ENCODE peak calls at places on chromosomes 3 and 15, in six cellular contexts. O, E, A, S, Z and F are unnamed samples.

GRCh38 chr3:61562810-61563613 is 1.6 kb downstream of the PTPRG start:
- DNase-seq in E (no peak), Z (no peak), A (no peak), O (no peak), S (no peak), F (no peak)

GRCh38 chr15:61639491-61639890 is 410.4 kb upstream of the RORA start:
- DNase-seq in O (no peak), E (no peak), A (no peak), S (no peak), Z (no peak), F (no peak)

GRCh38 chr3:152270145-152270870 is 1.6 kb downstream of the MBNL1 start:
- DNase-seq in A (no peak), Z (no peak), E (no peak), S (no peak), O (no peak), F (peak)

GRCh38 chr3:10648181-10648580 is 142.8 kb upstream of the ATP2B2 start:
- DNase-seq in S (no peak), O (no peak), Z (no peak), E (no peak), A (no peak), F (no peak)

GRCh38 chr15:57367556-57367955 is 8.7 kb upstream of the CGNL1 start:
- DNase-seq in O (no peak), E (no peak), Z (no peak), A (no peak), S (no peak), F (no peak)

GRCh38 chr3:72219752-72220151 is 434.8 kb upstream of the PROK2 start:
- DNase-seq in Z (no peak), S (no peak), O (no peak), E (no peak), A (no peak), F (no peak)

GRCh38 chr15:34018021-34018645 is 20.9 kb downstream of the AVEN start:
- DNase-seq in S (no peak), A (peak), E (no peak), O (no peak), Z (no peak), F (no peak)

GRCh38 chr3:64016941-64017620 is 6.2 kb downstream of the PSMD6 start:
- DNase-seq in Z (no peak), E (no peak), O (no peak), A (no peak), S (no peak), F (no peak)

GRCh38 chr3:125107861-125108567 is 52.2 kb upstream of the HEG1 start:
- DNase-seq in A (peak), S (no peak), E (no peak), O (no peak), Z (no peak), F (peak)

GRCh38 chr15:71168163-71168832 is 53.0 kb downstream of the THSD4 start:
- DNase-seq in Z (no peak), E (no peak), A (no peak), S (no peak), O (no peak), F (no peak)

GRCh38 chr3:10655131-10655530 is 149.7 kb upstream of the ATP2B2 start:
- DNase-seq in S (no peak), Z (no peak), A (no peak), E (no peak), O (no peak), F (no peak)